ENCODE peak calls at places on chromosomes 3 and 15, in six cellular contexts. O is IMR-90, J is mesenchymal stem cell, X is H9, B is neuronal stem cell, T is H1. Q is an unnamed sample.

GRCh38 chr3:58577269-58577821 is at the start of gene FAM107A:
- DNase-seq in O (peak), J (no peak), X (peak), B (no peak), T (peak), Q (peak)

GRCh38 chr3:157081681-157082210 is 78.2 kb downstream of the CCNL1 start:
- DNase-seq in O (peak), J (peak), X (peak), B (peak), T (peak), Q (peak)

GRCh38 chr3:16916840-16917239 is 32.1 kb downstream of the PLCL2 start:
- DNase-seq in O (no peak), J (no peak), X (no peak), B (no peak), T (no peak), Q (no peak)

GRCh38 chr3:38000242-38000916 is 9.8 kb downstream of the VILL start:
- DNase-seq in O (no peak), J (no peak), X (no peak), B (no peak), T (no peak), Q (no peak)

GRCh38 chr3:138407236-138407907 is 27.0 kb upstream of the ESYT3 start:
- DNase-seq in O (no peak), J (no peak), X (peak), B (no peak), T (no peak), Q (no peak)

GRCh38 chr3:193869221-193870201 is 266.4 kb upstream of the HES1 start:
- DNase-seq in O (peak), J (peak), X (peak), B (peak), T (peak), Q (peak)

GRCh38 chr3:137052298-137052697 is 94.5 kb downstream of the IL20RB start:
- DNase-seq in O (no peak), J (no peak), X (no peak), B (no peak), T (no peak), Q (no peak)

GRCh38 chr3:30655187-30655812 is 48.9 kb downstream of the TGFBR2 start:
- DNase-seq in O (peak), J (peak), X (no peak), B (no peak), T (no peak), Q (no peak)

GRCh38 chr3:177053107-177053506 is 144.2 kb downstream of the TBL1XR1 start:
- DNase-seq in O (no peak), J (no peak), X (no peak), B (no peak), T (no peak), Q (no peak)

GRCh38 chr3:159840900-159841299 is 147.7 kb upstream of the IL12A start:
- DNase-seq in O (no peak), J (peak), X (no peak), B (no peak), T (no peak), Q (no peak)

GRCh38 chr3:127484601-127485388 is 105.7 kb downstream of the TPRA1 start:
- DNase-seq in O (no peak), J (no peak), X (peak), B (no peak), T (peak), Q (no peak)

GRCh38 chr3:196339493-196340254 is 1.5 kb upstream of the TM4SF19 start:
- DNase-seq in O (peak), J (peak), X (no peak), B (no peak), T (no peak), Q (peak)

GRCh38 chr15:41832875-41833274 is 5.0 kb downstream of the JMJD7 start:
- DNase-seq in O (no peak), J (no peak), X (no peak), B (no peak), T (no peak), Q (no peak)

GRCh38 chr15:82903511-82903910 is 49.0 kb downstream of the HOMER2 start:
- DNase-seq in O (no peak), J (no peak), X (no peak), B (no peak), T (peak), Q (no peak)

GRCh38 chr15:47570451-47570850 is 146.9 kb upstream of the SEMA6D start:
- DNase-seq in O (no peak), J (no peak), X (no peak), B (no peak), T (no peak), Q (no peak)

GRCh38 chr15:77676569-77677375 is 44.1 kb upstream of the LINGO1 start:
- DNase-seq in O (no peak), J (no peak), X (no peak), B (no peak), T (no peak), Q (no peak)
- H2BK15ac ChIP-seq in O (no peak), J (no peak), X (no peak), B (peak), T (peak), Q (no peak)

GRCh38 chr15:39586387-39587171 is 5.7 kb downstream of the THBS1 start:
- DNase-seq in O (peak), J (peak), X (no peak), B (no peak), T (no peak), Q (no peak)
- H3K9ac ChIP-seq in O (peak), J (peak), X (no peak), B (no peak), T (no peak), Q (no peak)

GRCh38 chr3:39533226-39533625 is 65.7 kb downstream of the MOBP start:
- DNase-seq in O (no peak), J (no peak), X (no peak), B (no peak), T (no peak), Q (no peak)

GRCh38 chr3:39531681-39532080 is 64.2 kb downstream of the MOBP start:
- DNase-seq in O (peak), J (peak), X (no peak), B (no peak), T (no peak), Q (no peak)

GRCh38 chr3:39529551-39529950 is 62.1 kb downstream of the MOBP start:
- DNase-seq in O (no peak), J (no peak), X (no peak), B (no peak), T (no peak), Q (no peak)

GRCh38 chr3:39532777-39533176 is 65.3 kb downstream of the MOBP start:
- DNase-seq in O (no peak), J (no peak), X (no peak), B (no peak), T (no peak), Q (no peak)

DNA sequence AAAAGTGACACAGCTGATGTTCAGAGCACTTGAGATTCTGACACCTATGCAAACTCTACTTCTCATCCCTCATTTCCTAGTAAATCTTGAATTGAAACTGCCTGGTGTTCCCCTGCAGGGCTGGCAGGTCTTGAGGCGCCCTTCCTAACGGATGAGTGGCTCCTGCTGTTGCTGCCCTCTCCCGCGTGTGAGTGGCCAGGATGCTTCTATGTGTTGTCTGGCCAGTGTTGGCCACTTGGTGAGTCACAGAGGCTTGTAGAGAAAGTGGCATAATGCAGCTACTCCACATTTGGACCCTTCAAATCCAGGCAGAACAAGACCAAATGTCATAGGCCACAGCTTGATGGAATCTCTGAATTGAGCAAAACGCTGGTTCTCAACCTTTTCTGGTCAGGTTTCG is 63.6 kb downstream of the MOBP start:
- DNase-seq in O (no peak), J (no peak), X (no peak), B (no peak), T (no peak), Q (no peak)
- H3K18ac ChIP-seq in O (no peak), J (no peak), X (no peak), B (no peak), T (no peak), Q (no peak)

DNA sequence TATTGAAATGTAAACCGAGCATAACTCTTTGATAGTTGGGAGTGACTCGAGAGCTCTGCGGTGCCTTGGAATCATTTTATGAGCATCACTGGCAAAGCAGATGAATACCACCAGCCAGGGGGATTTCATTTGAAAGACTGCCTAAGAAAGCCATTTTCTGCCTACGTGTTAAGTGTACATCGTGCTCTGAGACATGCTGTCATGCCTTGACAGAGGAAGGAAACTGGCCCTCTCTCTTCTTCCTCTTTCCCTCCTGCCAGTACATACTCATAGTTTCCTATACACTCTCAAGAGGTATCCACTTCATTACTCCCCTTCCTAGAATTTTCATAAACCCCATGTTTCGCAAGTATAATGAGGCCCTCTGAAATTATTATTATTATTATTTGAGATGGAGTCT is 8.8 kb downstream of the BCL2A1 start:
- DNase-seq in O (no peak), J (no peak), X (no peak), B (no peak), T (no peak), Q (no peak)
- H2BK15ac ChIP-seq in O (no peak), J (no peak), X (no peak), B (no peak), T (no peak), Q (no peak)

DNA sequence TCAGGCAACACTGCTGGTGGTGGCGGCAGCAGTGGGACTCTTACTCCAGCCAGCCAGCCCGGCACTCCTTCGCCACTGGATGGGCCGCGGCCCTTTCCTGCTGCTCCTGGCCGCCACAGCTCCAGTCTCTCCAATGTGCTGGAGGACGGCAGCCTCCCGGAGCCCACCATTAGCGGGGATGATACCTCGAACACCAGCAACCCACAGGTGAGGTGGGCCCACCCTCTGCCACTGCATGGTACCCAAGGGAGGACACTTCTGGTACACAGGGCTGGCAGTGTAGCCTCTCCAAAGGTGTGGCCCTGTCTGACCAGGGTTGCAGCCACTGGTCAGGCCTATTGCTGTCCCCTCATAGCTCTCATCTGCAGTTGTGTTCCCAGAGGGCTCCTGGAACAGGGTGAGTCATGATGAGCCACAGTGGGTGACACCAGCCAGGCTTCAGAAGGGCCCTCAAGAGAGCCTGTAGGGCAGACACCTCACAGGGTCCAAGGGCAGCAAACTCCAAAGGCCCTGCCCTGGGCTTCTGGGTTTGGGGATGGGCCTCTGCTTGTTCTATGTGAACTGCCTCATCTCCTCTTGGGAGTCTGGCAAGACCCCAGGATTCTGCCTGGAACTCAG is 20.8 kb downstream of the NBEAL2 start:
- DNase-seq in O (peak), J (peak), X (no peak), B (no peak), T (no peak), Q (no peak)
- H3K9ac ChIP-seq in O (no peak), J (no peak), X (no peak), B (peak), T (no peak), Q (no peak)